ENCODE peak calls at places on chromosomes 5 and 9, in seven cellular contexts. L, Q, B, V, E, X and F are unnamed samples.

GRCh38 chr5:51013036-51013435 is 346.6 kb downstream of the PARP8 start:
- DNase-seq in L (no peak), Q (no peak), B (no peak), V (no peak), E (no peak), X (no peak), F (no peak)

GRCh38 chr9:17906204-17906840 is 327.5 kb downstream of the SH3GL2 start:
- DNase-seq in L (no peak), Q (no peak), B (peak), V (no peak), E (no peak), X (peak), F (no peak)

GRCh38 chr9:127541865-127542264 is 70.2 kb upstream of the STXBP1 start:
- DNase-seq in L (no peak), Q (no peak), B (peak), V (no peak), E (peak), X (no peak), F (no peak)

GRCh38 chr5:54415147-54415546 is 40.4 kb upstream of the HSPB3 start:
- DNase-seq in L (no peak), Q (no peak), B (no peak), V (no peak), E (no peak), X (no peak), F (no peak)

GRCh38 chr9:91185193-91185886 is 176.4 kb downstream of the AUH start:
- DNase-seq in L (no peak), Q (no peak), B (no peak), V (no peak), E (peak), X (no peak), F (peak)

GRCh38 chr5:165334186-165334585 is 1828.8 kb downstream of the MAT2B start:
- DNase-seq in L (no peak), Q (no peak), B (no peak), V (peak), E (no peak), X (no peak), F (no peak)

GRCh38 chr5:127960126-127960744 is 123.3 kb upstream of the SLC12A2 start:
- DNase-seq in L (no peak), Q (peak), B (no peak), V (no peak), E (no peak), X (no peak), F (no peak)

GRCh38 chr5:140007311-140007710 is 35.8 kb downstream of the NRG2 start:
- DNase-seq in L (no peak), Q (no peak), B (no peak), V (no peak), E (no peak), X (no peak), F (no peak)

GRCh38 chr5:119063579-119064379 is 7.1 kb upstream of the DMXL1 start:
- DNase-seq in L (no peak), Q (peak), B (no peak), V (peak), E (no peak), X (no peak), F (no peak)

GRCh38 chr9:86684148-86684547 is 263.2 kb downstream of the GAS1 start:
- DNase-seq in L (no peak), Q (no peak), B (no peak), V (peak), E (no peak), X (no peak), F (no peak)

GRCh38 chr5:141934099-141934844 is 10.6 kb downstream of the DELE1 start:
- DNase-seq in L (no peak), Q (no peak), B (no peak), V (peak), E (peak), X (no peak), F (no peak)

GRCh38 chr5:139873033-139873794 is 77.6 kb downstream of the PSD2 start:
- DNase-seq in L (no peak), Q (no peak), B (peak), V (no peak), E (no peak), X (no peak), F (no peak)

GRCh38 chr9:80251778-80252177 is 680.0 kb downstream of the TLE4 start:
- DNase-seq in L (no peak), Q (no peak), B (no peak), V (no peak), E (no peak), X (no peak), F (no peak)

GRCh38 chr9:130239741-130240241 is 25.8 kb upstream of the HMCN2 start:
- DNase-seq in L (no peak), Q (no peak), B (no peak), V (no peak), E (no peak), X (no peak), F (no peak)

GRCh38 chr9:107983191-107983603 is 493.6 kb upstream of the KLF4 start:
- DNase-seq in L (no peak), Q (no peak), B (no peak), V (peak), E (no peak), X (no peak), F (no peak)

GRCh38 chr9:96139592-96140251 is 162.3 kb downstream of the HSD17B3 start:
- DNase-seq in L (no peak), Q (peak), B (no peak), V (peak), E (peak), X (no peak), F (no peak)

GRCh38 chr5:143650296-143650695 is 161.7 kb upstream of the HMHB1 start:
- DNase-seq in L (no peak), Q (no peak), B (no peak), V (no peak), E (no peak), X (no peak), F (no peak)

GRCh38 chr5:170181902-170182301 is 50.9 kb upstream of the C5orf58 start:
- DNase-seq in L (no peak), Q (no peak), B (no peak), V (peak), E (no peak), X (no peak), F (no peak)

GRCh38 chr5:152270117-152270516 is 135.0 kb downstream of the NMUR2 start:
- DNase-seq in L (no peak), Q (no peak), B (no peak), V (peak), E (no peak), X (no peak), F (no peak)

GRCh38 chr9:21831841-21832509 is 29.5 kb downstream of the MTAP start:
- DNase-seq in L (peak), Q (peak), B (no peak), V (peak), E (no peak), X (no peak), F (no peak)

GRCh38 chr5:15255601-15256000 is 244.4 kb upstream of the FBXL7 start:
- DNase-seq in L (no peak), Q (no peak), B (no peak), V (no peak), E (no peak), X (no peak), F (no peak)

GRCh38 chr9:89956907-89957306 is 352.1 kb downstream of the GADD45G start:
- DNase-seq in L (no peak), Q (no peak), B (no peak), V (no peak), E (no peak), X (no peak), F (no peak)

GRCh38 chr9:129567842-129568559 is 52.9 kb downstream of the C9orf50 start:
- DNase-seq in L (peak), Q (peak), B (no peak), V (peak), E (no peak), X (no peak), F (no peak)

GRCh38 chr5:96997265-96997859 is 61.5 kb downstream of the LNPEP start:
- DNase-seq in L (peak), Q (peak), B (no peak), V (peak), E (no peak), X (no peak), F (no peak)

GRCh38 chr5:104353371-104353770 is 790.8 kb upstream of the NUDT12 start:
- DNase-seq in L (no peak), Q (peak), B (no peak), V (no peak), E (no peak), X (no peak), F (no peak)

GRCh38 chr5:56159521-56159947 is 73.6 kb downstream of the ANKRD55 start:
- DNase-seq in L (no peak), Q (no peak), B (no peak), V (peak), E (no peak), X (no peak), F (no peak)

GRCh38 chr9:14111670-14112069 is 202.3 kb downstream of the NFIB start:
- DNase-seq in L (no peak), Q (no peak), B (no peak), V (no peak), E (no peak), X (no peak), F (no peak)

GRCh38 chr9:68522126-68522525 is 18.6 kb downstream of the TMEM252 start:
- DNase-seq in L (no peak), Q (no peak), B (no peak), V (no peak), E (no peak), X (no peak), F (no peak)

GRCh38 chr9:85224729-85225128 is 517.0 kb downstream of the AGTPBP1 start:
- DNase-seq in L (no peak), Q (peak), B (no peak), V (peak), E (no peak), X (no peak), F (no peak)

GRCh38 chr9:79568337-79569084 is 3.3 kb upstream of the TLE4 start:
- DNase-seq in L (no peak), Q (no peak), B (no peak), V (no peak), E (no peak), X (no peak), F (no peak)

GRCh38 chr9:120117081-120117480 is 462.9 kb downstream of the CDK5RAP2 start:
- DNase-seq in L (no peak), Q (no peak), B (no peak), V (no peak), E (no peak), X (no peak), F (no peak)

GRCh38 chr5:169850407-169850806 is 129.9 kb downstream of the INSYN2B start:
- DNase-seq in L (no peak), Q (peak), B (no peak), V (no peak), E (no peak), X (no peak), F (no peak)

GRCh38 chr5:157212307-157212706 is 31.7 kb downstream of the ITK start:
- DNase-seq in L (no peak), Q (no peak), B (no peak), V (no peak), E (no peak), X (no peak), F (no peak)

GRCh38 chr5:134070979-134071849 is 43.3 kb upstream of the TCF7 start:
- DNase-seq in L (peak), Q (no peak), B (no peak), V (no peak), E (no peak), X (no peak), F (no peak)
- H3K4me3 ChIP-seq in L (peak), Q (peak), B (peak), V (peak), E (peak), X (peak), F (peak)

GRCh38 chr9:114150608-114151007 is 4.7 kb upstream of the COL27A1 start:
- DNase-seq in L (no peak), Q (no peak), B (no peak), V (no peak), E (no peak), X (no peak), F (no peak)
- H3K4me3 ChIP-seq in L (no peak), Q (no peak), B (no peak), V (no peak), E (no peak), X (no peak), F (no peak)

GRCh38 chr5:3827624-3828023 is 232.0 kb downstream of the IRX1 start:
- DNase-seq in L (no peak), Q (no peak), B (no peak), V (no peak), E (no peak), X (no peak), F (no peak)
- H3K4me3 ChIP-seq in L (no peak), Q (no peak), B (no peak), V (no peak), E (no peak), X (no peak), F (no peak)

DNA sequence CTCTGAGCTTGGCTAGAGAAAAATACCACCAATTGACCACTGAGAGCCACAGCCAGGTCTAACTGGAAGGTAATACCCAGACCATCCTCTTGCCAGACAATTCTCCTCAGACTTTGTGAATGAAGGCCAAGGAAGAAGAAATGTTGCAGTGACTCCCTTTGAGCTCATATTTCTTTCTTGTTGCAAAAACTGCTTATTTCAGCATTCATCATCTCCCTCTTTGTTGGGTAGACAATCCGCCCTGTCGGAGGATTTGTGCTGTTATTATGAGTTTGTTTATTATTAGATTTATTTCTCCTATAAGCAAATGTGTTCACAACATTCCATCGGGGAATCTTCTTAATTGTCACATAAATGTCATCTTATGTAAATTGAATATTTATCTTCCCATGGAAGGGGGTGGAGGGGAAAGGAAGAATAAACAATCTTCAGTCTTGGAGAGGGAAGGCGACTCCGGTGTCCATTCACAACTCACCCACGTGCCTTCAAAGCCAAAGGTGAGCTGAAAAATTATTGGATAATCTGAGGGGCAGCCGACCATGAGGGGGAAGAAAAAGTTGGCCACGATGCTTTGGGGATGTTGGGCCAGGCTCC is 1.8 kb upstream of the JADE2 start:
- DNase-seq in L (no peak), Q (no peak), B (no peak), V (no peak), E (no peak), X (no peak), F (no peak)
- H3K4me3 ChIP-seq in L (peak), Q (peak), B (peak), V (peak), E (peak), X (peak), F (peak)